ENCODE peak calls at places on chromosome 9, in ten cellular contexts. G is progenitor cell of endocrine pancreas, C is ascending aorta, X is fibroblast of mammary gland, E is bronchial epithelial cell, Q is tibial artery, U is stomach, A is colonic mucosa, V is HCT116, B is fibroblast of pulmonary artery. H is an unnamed sample.
A peak's percentile ranks its signal among the peaks of the same experiment; 100 is the strongest.

GRCh38 chr9:128846680-128847030 is 17.1 kb upstream of the SPOUT1 start:
- DNase-seq in U (no peak), C (no peak), X (no peak), A (no peak), V (no peak), B (no peak), E (no peak), Q (no peak), G (no peak), H (no peak)

GRCh38 chr9:6845881-6846280 is 88.1 kb downstream of the KDM4C start:
- DNase-seq in U (no peak), X (no peak), G (no peak), V (peak; percentile 7), E (no peak), C (no peak), Q (no peak), A (no peak), B (peak; percentile 28), H (no peak)

GRCh38 chr9:114310471-114311450 is 12.1 kb upstream of the ORM1 start:
- DNase-seq in B (no peak), E (no peak), Q (no peak), C (no peak), A (peak; percentile 9), X (no peak), U (peak; percentile 20), V (no peak), G (no peak), H (no peak)

GRCh38 chr9:127866535-127866934 is 10.9 kb downstream of the AK1 start:
- DNase-seq in Q (no peak), X (no peak), V (no peak), E (no peak), A (no peak), B (no peak), G (no peak), C (no peak), U (no peak), H (no peak)

GRCh38 chr9:33752130-33752637 is 43.2 kb upstream of the PRSS3 start:
- DNase-seq in Q (no peak), V (no peak), U (no peak), B (no peak), A (no peak), E (no peak), X (no peak), G (no peak), C (no peak), H (no peak)

GRCh38 chr9:15403155-15403554 is 19.5 kb upstream of the SNAPC3 start:
- DNase-seq in A (no peak), X (peak; percentile 23), B (no peak), E (peak; percentile 29), Q (no peak), U (no peak), V (peak; percentile 65), C (no peak), G (no peak), H (no peak)

GRCh38 chr9:133341369-133342082 is 5.5 kb upstream of the SURF6 start:
- DNase-seq in E (no peak), B (no peak), Q (peak; percentile 71), A (no peak), U (no peak), C (peak; percentile 47), X (no peak), V (no peak), G (no peak), H (peak; percentile 62)

GRCh38 chr9:38024036-38024681 is 44.9 kb downstream of the SHB start:
- DNase-seq in X (peak; percentile 81), G (no peak), Q (no peak), B (peak; percentile 67), E (peak; percentile 98), A (no peak), C (no peak), U (no peak), V (no peak), H (no peak)

GRCh38 chr9:26391036-26391435 is 501.6 kb downstream of the CAAP1 start:
- DNase-seq in E (no peak), U (no peak), G (no peak), Q (no peak), A (no peak), C (no peak), B (no peak), X (no peak), V (no peak), H (no peak)

GRCh38 chr9:967436-967835 is 9.0 kb upstream of the DMRT3 start:
- DNase-seq in X (no peak), A (no peak), E (no peak), C (no peak), B (no peak), V (no peak), G (no peak), Q (no peak), U (no peak), H (no peak)

GRCh38 chr9:38022203-38022602 is 46.8 kb downstream of the SHB start:
- DNase-seq in C (no peak), X (no peak), B (no peak), G (no peak), V (no peak), Q (no peak), A (no peak), U (no peak), E (no peak), H (no peak)

GRCh38 chr9:22374021-22374420 is 72.6 kb upstream of the DMRTA1 start:
- DNase-seq in B (no peak), G (no peak), U (no peak), V (no peak), E (no peak), A (no peak), X (no peak), C (no peak), Q (no peak), H (no peak)

GRCh38 chr9:136602193-136602885 is 56.5 kb upstream of the NOTCH1 start:
- DNase-seq in V (no peak), X (no peak), C (no peak), B (no peak), Q (no peak), G (no peak), E (peak; percentile 23), A (peak; percentile 71), U (no peak), H (no peak)

GRCh38 chr9:131562032-131562959 is 17.0 kb downstream of the PRRT1B start:
- DNase-seq in C (no peak), A (no peak), V (no peak), Q (no peak), E (peak; percentile 81), U (no peak), G (no peak), X (peak; percentile 39), B (peak; percentile 53), H (no peak)

GRCh38 chr9:85258823-85259370 is 482.9 kb downstream of the AGTPBP1 start:
- DNase-seq in A (peak; percentile 50), V (peak; percentile 63), X (peak; percentile 68), G (peak; percentile 44), B (peak; percentile 65), U (peak; percentile 53), Q (peak; percentile 45), E (peak; percentile 70), C (no peak), H (peak; percentile 25)
- TF ChIP-seq CTCF in A (peak; percentile 22), V (peak; percentile 83), X (peak; percentile 69), G (peak; percentile 82), B (peak; percentile 57), U (no peak), Q (peak; percentile 78), E (peak; percentile 93), C (no peak), H (peak; percentile 81)

GRCh38 chr9:89978185-89978584 is 373.4 kb downstream of the GADD45G start:
- DNase-seq in V (peak; percentile 4), B (no peak), C (no peak), X (no peak), G (no peak), E (peak; percentile 38), Q (no peak), A (no peak), U (no peak), H (no peak)
- TF ChIP-seq CTCF in V (peak; percentile 30), B (peak; percentile 12), C (no peak), X (peak; percentile 38), G (peak; percentile 26), E (peak; percentile 49), Q (peak; percentile 39), A (peak; percentile 40), U (no peak), H (peak; percentile 59)

GRCh38 chr9:4762889-4763521 is 22.0 kb upstream of the AK3 start:
- DNase-seq in U (no peak), A (peak; percentile 64), Q (peak; percentile 32), G (no peak), V (no peak), X (peak; percentile 64), E (peak; percentile 17), B (peak; percentile 48), C (no peak), H (no peak)
- TF ChIP-seq CTCF in U (no peak), A (no peak), Q (no peak), G (no peak), V (no peak), X (no peak), E (no peak), B (no peak), C (no peak), H (no peak)

GRCh38 chr9:69976165-69976564 is 67.5 kb upstream of the MAMDC2 start:
- DNase-seq in C (no peak), X (peak; percentile 84), Q (no peak), B (peak; percentile 96), V (peak; percentile 36), A (no peak), U (no peak), E (peak; percentile 90), G (no peak), H (no peak)

GRCh38 chr9:69980591-69980990 is 63.1 kb upstream of the MAMDC2 start:
- DNase-seq in A (no peak), V (no peak), C (no peak), B (no peak), E (no peak), X (no peak), G (no peak), Q (no peak), U (no peak), H (no peak)

GRCh38 chr9:69980041-69980440 is 63.6 kb upstream of the MAMDC2 start:
- DNase-seq in Q (no peak), U (no peak), B (peak; percentile 39), A (no peak), G (no peak), C (no peak), X (peak; percentile 27), V (no peak), E (no peak), H (no peak)

GRCh38 chr9:69971643-69972449 is 71.8 kb upstream of the MAMDC2 start:
- DNase-seq in E (peak; percentile 44), V (peak; percentile 36), B (peak; percentile 76), C (peak; percentile 24), G (peak; percentile 49), U (peak; percentile 60), Q (peak; percentile 83), X (peak; percentile 66), A (peak; percentile 72), H (peak; percentile 80)

DNA sequence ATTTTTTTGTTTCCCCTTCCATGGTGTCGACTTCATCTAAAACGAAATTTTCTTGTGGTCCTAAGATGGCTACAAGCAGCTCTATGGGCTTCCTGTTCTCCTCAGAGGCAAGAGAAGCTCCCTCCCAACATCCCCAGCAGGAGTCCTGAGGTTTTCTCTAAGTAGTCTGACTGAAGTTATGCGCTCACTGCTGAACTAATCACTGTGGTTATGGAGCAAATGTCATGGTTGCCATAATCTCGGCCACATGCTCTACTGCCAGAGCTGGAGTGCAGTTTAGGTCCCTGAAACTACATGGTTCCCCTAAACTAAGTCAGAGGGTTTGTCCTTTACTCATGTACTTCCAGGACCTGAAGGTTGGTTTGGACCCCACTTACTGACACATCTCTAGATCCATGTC is 68.0 kb upstream of the MAMDC2 start:
- DNase-seq in C (no peak), X (peak; percentile 24), G (no peak), Q (no peak), E (no peak), B (no peak), A (no peak), U (no peak), V (no peak), H (no peak)
- TF ChIP-seq CTCF in C (no peak), X (no peak), G (no peak), Q (no peak), E (no peak), B (no peak), A (no peak), U (no peak), V (no peak), H (no peak)